ENCODE peak calls at places on chromosomes 4 and X, in four cellular contexts. One of them, this sample, is unnamed.

GRCh38 chr4:42642136-42642797 is 14.6 kb downstream of the ATP8A1 start:
- DNase-seq in kidney epithelial cell: no peak
- DNase-seq in uterus: no peak
- DNase-seq in PC-9: no peak
- DNase-seq in this sample: no peak

GRCh38 chr4:150867148-150867547 is 147.9 kb downstream of the LRBA start:
- DNase-seq in kidney epithelial cell: no peak
- DNase-seq in uterus: peak; percentile 24
- DNase-seq in PC-9: peak; percentile 5
- DNase-seq in this sample: peak; percentile 77

GRCh38 chr4:71540749-71541269 is 202.0 kb downstream of the SLC4A4 start:
- DNase-seq in kidney epithelial cell: no peak
- DNase-seq in uterus: no peak
- DNase-seq in PC-9: no peak
- DNase-seq in this sample: no peak

GRCh38 chrX:93875621-93876282 is 201.7 kb downstream of the FAM133A start:
- DNase-seq in kidney epithelial cell: no peak
- DNase-seq in uterus: no peak
- DNase-seq in PC-9: no peak
- DNase-seq in this sample: no peak

GRCh38 chr4:84258905-84259830 is 239.9 kb downstream of the NKX6-1 start:
- DNase-seq in kidney epithelial cell: no peak
- DNase-seq in uterus: no peak
- DNase-seq in PC-9: no peak
- DNase-seq in this sample: peak; percentile 6

GRCh38 chr4:120554086-120554485 is 368.4 kb downstream of the PRDM5 start:
- DNase-seq in kidney epithelial cell: no peak
- DNase-seq in uterus: no peak
- DNase-seq in PC-9: no peak
- DNase-seq in this sample: no peak

GRCh38 chr4:175253184-175253902 is 335.2 kb downstream of the ADAM29 start:
- DNase-seq in kidney epithelial cell: no peak
- DNase-seq in uterus: no peak
- DNase-seq in PC-9: no peak
- DNase-seq in this sample: no peak

GRCh38 chr4:112766422-112766821 is 129.5 kb downstream of the LARP7 start:
- DNase-seq in kidney epithelial cell: no peak
- DNase-seq in uterus: no peak
- DNase-seq in PC-9: no peak
- DNase-seq in this sample: peak; percentile 16

GRCh38 chr4:2497931-2498330 is 29.0 kb downstream of the RNF4 start:
- DNase-seq in kidney epithelial cell: no peak
- DNase-seq in uterus: no peak
- DNase-seq in PC-9: no peak
- DNase-seq in this sample: no peak

GRCh38 chrX:96563663-96564062 is 121.0 kb upstream of the DIAPH2 start:
- DNase-seq in kidney epithelial cell: no peak
- DNase-seq in uterus: no peak
- DNase-seq in PC-9: no peak
- DNase-seq in this sample: no peak

GRCh38 chrX:65696613-65697012 is 29.2 kb downstream of the MSN start:
- DNase-seq in kidney epithelial cell: no peak
- DNase-seq in uterus: no peak
- DNase-seq in PC-9: no peak
- DNase-seq in this sample: no peak

GRCh38 chr4:68082758-68083157 is 46.9 kb downstream of the TMPRSS11F start:
- DNase-seq in kidney epithelial cell: no peak
- DNase-seq in uterus: no peak
- DNase-seq in PC-9: no peak
- DNase-seq in this sample: no peak

GRCh38 chr4:100034265-100034664 is 84.2 kb upstream of the H2AZ1 start:
- DNase-seq in kidney epithelial cell: no peak
- DNase-seq in uterus: no peak
- DNase-seq in PC-9: no peak
- DNase-seq in this sample: no peak

GRCh38 chr4:150150545-150151156 is 72.4 kb downstream of the DCLK2 start:
- DNase-seq in kidney epithelial cell: no peak
- DNase-seq in uterus: no peak
- DNase-seq in PC-9: no peak
- DNase-seq in this sample: no peak

GRCh38 chr4:171067422-171067821 is 745.8 kb upstream of the GALNTL6 start:
- DNase-seq in kidney epithelial cell: no peak
- DNase-seq in uterus: no peak
- DNase-seq in PC-9: no peak
- DNase-seq in this sample: no peak
- TF ChIP-seq CTCF in kidney epithelial cell: peak; percentile 9
- TF ChIP-seq CTCF in uterus: no peak
- TF ChIP-seq CTCF in PC-9: no peak
- TF ChIP-seq CTCF in this sample: no peak

DNA sequence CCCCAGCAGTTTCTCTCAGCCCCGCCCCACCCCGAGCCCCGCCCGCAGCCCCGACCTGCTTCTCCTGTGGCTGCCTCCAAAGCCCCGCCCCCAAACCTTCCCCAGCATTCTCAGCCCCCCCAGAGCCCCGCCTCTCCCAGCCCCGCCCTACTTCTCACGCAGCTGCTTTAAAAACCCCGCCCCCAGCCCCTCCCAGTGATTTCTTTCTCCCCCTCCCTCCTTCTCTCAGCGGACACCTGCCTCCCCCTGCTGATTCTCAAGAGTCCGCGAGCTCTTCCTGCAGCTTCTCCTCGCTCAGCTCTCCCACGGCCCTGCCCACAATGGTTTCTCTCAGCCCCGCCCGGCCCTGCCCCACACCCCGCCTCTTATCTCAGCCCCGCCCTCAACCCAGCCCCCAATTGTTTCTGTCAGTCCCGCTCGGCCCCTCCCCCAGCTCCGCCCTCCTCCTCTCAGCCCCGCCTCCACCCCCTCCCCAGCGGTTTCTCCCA is 635 bp upstream of the EOLA1 start:
- DNase-seq in kidney epithelial cell: peak; percentile 28
- DNase-seq in uterus: peak; percentile 97
- DNase-seq in PC-9: peak; percentile 86
- DNase-seq in this sample: peak; percentile 70
- H3K4me3 ChIP-seq in kidney epithelial cell: peak overlapping the region; percentile 54
- H3K4me3 ChIP-seq in uterus: peak overlapping the region; percentile 47
- H3K4me3 ChIP-seq in PC-9: peak overlapping the region; percentile 81
- H3K4me3 ChIP-seq in this sample: peak overlapping the region; percentile 68

GRCh38 chrX:42495139-42495538 is 282.8 kb downstream of the PPP1R2C start:
- DNase-seq in kidney epithelial cell: no peak
- DNase-seq in uterus: no peak
- DNase-seq in PC-9: peak; percentile 0
- DNase-seq in this sample: no peak

GRCh38 chrX:42497356-42497755 is 280.6 kb downstream of the PPP1R2C start:
- DNase-seq in kidney epithelial cell: no peak
- DNase-seq in uterus: no peak
- DNase-seq in PC-9: no peak
- DNase-seq in this sample: no peak

GRCh38 chrX:42505057-42505456 is 272.9 kb downstream of the PPP1R2C start:
- DNase-seq in kidney epithelial cell: no peak
- DNase-seq in uterus: no peak
- DNase-seq in PC-9: no peak
- DNase-seq in this sample: no peak

GRCh38 chrX:42496239-42496638 is 281.7 kb downstream of the PPP1R2C start:
- DNase-seq in kidney epithelial cell: no peak
- DNase-seq in uterus: no peak
- DNase-seq in PC-9: no peak
- DNase-seq in this sample: no peak

DNA sequence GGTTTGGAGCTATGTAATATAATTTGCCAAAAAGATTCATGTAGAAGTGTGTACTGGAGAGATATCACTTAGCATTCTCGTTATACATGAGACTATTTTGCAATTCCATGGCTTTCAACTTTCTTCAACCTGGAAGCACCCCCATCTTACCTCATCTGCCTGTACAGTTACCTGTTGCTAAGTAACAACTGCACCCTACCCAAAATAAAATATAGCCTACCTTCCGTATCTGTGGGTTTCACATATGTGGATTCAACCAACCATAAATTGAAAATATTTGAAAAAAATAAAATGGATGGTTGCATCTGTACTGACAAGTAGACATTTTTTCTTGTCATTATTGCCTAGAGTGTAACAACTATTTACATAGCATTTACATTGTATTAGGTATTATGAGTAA is 278.3 kb downstream of the PPP1R2C start:
- DNase-seq in kidney epithelial cell: no peak
- DNase-seq in uterus: no peak
- DNase-seq in PC-9: no peak
- DNase-seq in this sample: no peak
- TF ChIP-seq CTCF in kidney epithelial cell: no peak
- TF ChIP-seq CTCF in uterus: no peak
- TF ChIP-seq CTCF in PC-9: no peak
- TF ChIP-seq CTCF in this sample: no peak

GRCh38 chr4:165872443-165873297 is at the start of gene TLL1:
- DNase-seq in kidney epithelial cell: peak; percentile 19
- DNase-seq in uterus: no peak
- DNase-seq in PC-9: peak; percentile 14
- DNase-seq in this sample: no peak

GRCh38 chr4:165873298-165874071 is 448 bp downstream of the TLL1 start:
- DNase-seq in kidney epithelial cell: no peak
- DNase-seq in uterus: peak; percentile 18
- DNase-seq in PC-9: peak; percentile 40
- DNase-seq in this sample: no peak

GRCh38 chr4:165864228-165864627 is 8.8 kb upstream of the TLL1 start:
- DNase-seq in kidney epithelial cell: no peak
- DNase-seq in uterus: no peak
- DNase-seq in PC-9: no peak
- DNase-seq in this sample: no peak

GRCh38 chr4:165865995-165866650 is 6.9 kb upstream of the TLL1 start:
- DNase-seq in kidney epithelial cell: no peak
- DNase-seq in uterus: no peak
- DNase-seq in PC-9: no peak
- DNase-seq in this sample: no peak

DNA sequence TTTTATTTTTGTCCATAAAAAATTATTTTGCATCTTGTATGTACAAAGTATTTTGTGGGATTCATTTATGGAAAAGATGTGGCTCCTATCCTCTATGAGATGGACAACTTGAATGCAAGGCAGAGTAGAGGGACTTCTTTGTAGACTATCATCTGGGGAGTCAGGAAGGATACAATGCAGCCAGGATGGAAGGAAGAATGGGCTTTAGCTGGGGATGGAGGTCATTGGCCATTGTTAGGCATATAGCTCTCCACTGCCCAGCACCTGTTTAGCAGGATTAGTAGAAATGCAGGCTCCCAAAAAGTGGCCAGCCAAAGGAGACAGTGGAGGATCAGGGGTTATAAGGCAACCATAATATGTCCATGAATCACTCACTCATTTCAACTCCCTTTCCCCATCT is 5.1 kb upstream of the TLL1 start:
- DNase-seq in kidney epithelial cell: no peak
- DNase-seq in uterus: no peak
- DNase-seq in PC-9: no peak
- DNase-seq in this sample: no peak
- H3K4me3 ChIP-seq in kidney epithelial cell: no peak overlapping the region
- H3K4me3 ChIP-seq in uterus: no peak overlapping the region
- H3K4me3 ChIP-seq in PC-9: no peak overlapping the region
- H3K4me3 ChIP-seq in this sample: no peak overlapping the region

DNA sequence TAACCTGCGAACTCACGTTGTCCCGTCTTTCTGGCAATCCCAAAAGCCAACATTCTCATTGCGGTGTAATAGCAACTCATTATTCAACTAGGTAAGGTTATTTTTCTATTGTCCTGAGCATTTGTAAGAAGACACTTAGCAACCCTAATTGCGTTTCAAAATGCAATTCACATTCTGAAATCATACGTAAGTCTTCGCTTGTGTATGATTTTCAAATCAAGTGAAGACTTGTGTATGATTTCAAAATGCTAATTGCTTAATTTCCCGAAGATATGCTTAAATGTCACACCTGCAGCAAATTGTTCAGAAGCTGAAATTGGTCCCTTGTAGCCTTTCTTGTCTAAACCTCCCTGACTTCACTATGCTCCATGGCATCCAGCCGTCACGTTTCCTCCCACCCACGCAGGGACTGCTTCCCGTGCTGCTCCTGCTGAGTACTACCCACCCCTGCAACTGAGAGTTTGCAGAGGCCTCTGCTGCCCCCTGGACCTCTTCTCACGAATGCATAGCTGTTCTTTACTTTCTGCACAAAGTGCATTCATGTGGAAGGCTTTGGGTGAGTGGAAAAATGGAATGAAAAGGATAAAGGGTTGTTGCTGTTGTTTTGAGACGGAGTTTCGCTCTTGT is 40.8 kb upstream of the CLDN24 start:
- DNase-seq in kidney epithelial cell: no peak
- DNase-seq in uterus: no peak
- DNase-seq in PC-9: no peak
- DNase-seq in this sample: no peak
- TF ChIP-seq CTCF in kidney epithelial cell: peak; percentile 27
- TF ChIP-seq CTCF in uterus: no peak
- TF ChIP-seq CTCF in PC-9: no peak
- TF ChIP-seq CTCF in this sample: peak; percentile 34

DNA sequence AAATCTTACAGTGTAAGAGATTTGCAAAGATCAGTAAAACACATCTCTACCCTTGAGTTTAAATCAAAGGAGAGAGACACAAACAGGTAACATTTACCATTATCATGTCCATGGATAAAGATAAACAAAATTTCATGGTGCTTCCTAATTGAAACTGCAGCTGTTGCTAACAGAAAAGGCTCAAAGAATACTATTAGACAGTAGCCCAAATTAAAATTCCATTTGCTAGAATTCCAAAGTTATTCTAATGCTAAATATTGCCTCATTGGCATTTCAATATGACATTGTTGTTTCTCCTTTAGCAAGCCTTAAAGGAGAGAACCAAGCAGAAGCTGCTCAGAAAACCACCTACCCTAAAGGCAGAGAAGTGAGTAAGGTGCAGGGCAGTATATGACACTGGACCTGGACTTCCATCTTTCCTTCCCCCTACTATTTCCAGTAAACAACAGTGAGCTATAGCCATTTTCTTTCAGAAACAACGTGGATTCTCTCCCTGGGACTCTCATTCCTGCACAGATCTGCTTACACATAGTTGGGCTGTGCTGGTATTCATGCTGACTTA is 19.5 kb upstream of the ZCCHC13 start:
- DNase-seq in kidney epithelial cell: no peak
- DNase-seq in uterus: no peak
- DNase-seq in PC-9: no peak
- DNase-seq in this sample: no peak
- H3K4me3 ChIP-seq in kidney epithelial cell: no peak overlapping the region
- H3K4me3 ChIP-seq in uterus: no peak overlapping the region
- H3K4me3 ChIP-seq in PC-9: no peak overlapping the region
- H3K4me3 ChIP-seq in this sample: no peak overlapping the region

DNA sequence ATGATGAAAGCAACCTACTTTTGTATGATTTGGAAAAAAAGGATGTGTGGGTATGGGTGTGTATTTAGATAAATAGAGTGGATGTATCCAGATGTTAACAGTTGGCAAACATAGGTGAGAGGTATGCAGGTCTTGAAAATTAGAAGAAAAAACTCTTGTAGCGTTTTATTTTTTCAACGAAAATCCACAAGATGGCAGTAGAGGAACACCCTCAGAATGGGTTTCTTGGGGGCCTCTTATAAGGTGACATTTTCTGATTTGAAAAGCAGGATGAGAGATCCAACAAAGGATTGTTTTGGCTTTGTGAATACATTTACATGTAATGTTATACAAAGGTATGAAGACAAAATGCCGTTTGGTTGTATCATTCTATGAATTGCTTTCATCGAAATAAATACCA is 68.3 kb downstream of the FMR1NB start:
- DNase-seq in kidney epithelial cell: no peak
- DNase-seq in uterus: no peak
- DNase-seq in PC-9: no peak
- DNase-seq in this sample: peak; percentile 31
- TF ChIP-seq CTCF in kidney epithelial cell: peak; percentile 57
- TF ChIP-seq CTCF in uterus: no peak
- TF ChIP-seq CTCF in PC-9: peak; percentile 87
- TF ChIP-seq CTCF in this sample: peak; percentile 44

This sample was measured in astrocyte of the cerebellum.